ENCODE peak calls at places on chromosomes 7 and 10, in six cellular contexts. One of them, this sample, is unnamed.

GRCh38 chr7:13800694-13801448 is 188.6 kb downstream of the ETV1 start:
- ATAC-seq in SK-N-SH treated with all-trans-retinoic acid at 6 μM for 48 hours: peak
- ATAC-seq in RWPE2: peak
- ATAC-seq in A549: no peak
- ATAC-seq in naive thymus-derived CD4-positive, alpha-beta T cell: no peak
- ATAC-seq in IMR-90: peak
- ATAC-seq in this sample: no peak

GRCh38 chr10:35564276-35564982 is 40.7 kb upstream of the GJD4 start:
- ATAC-seq in SK-N-SH treated with all-trans-retinoic acid at 6 μM for 48 hours: no peak
- ATAC-seq in RWPE2: no peak
- ATAC-seq in A549: no peak
- ATAC-seq in naive thymus-derived CD4-positive, alpha-beta T cell: peak
- ATAC-seq in IMR-90: peak
- ATAC-seq in this sample: peak

GRCh38 chr10:106930751-106931150 is 233.8 kb downstream of the SORCS1 start:
- ATAC-seq in SK-N-SH treated with all-trans-retinoic acid at 6 μM for 48 hours: no peak
- ATAC-seq in RWPE2: no peak
- ATAC-seq in A549: no peak
- ATAC-seq in naive thymus-derived CD4-positive, alpha-beta T cell: no peak
- ATAC-seq in IMR-90: no peak
- ATAC-seq in this sample: peak

GRCh38 chr10:43452356-43452914 is 15.5 kb downstream of the ZNF487 start:
- ATAC-seq in SK-N-SH treated with all-trans-retinoic acid at 6 μM for 48 hours: no peak
- ATAC-seq in RWPE2: no peak
- ATAC-seq in A549: no peak
- ATAC-seq in naive thymus-derived CD4-positive, alpha-beta T cell: no peak
- ATAC-seq in IMR-90: no peak
- ATAC-seq in this sample: no peak

GRCh38 chr7:8290645-8291308 is 28.8 kb upstream of the ICA1 start:
- ATAC-seq in SK-N-SH treated with all-trans-retinoic acid at 6 μM for 48 hours: no peak
- ATAC-seq in RWPE2: no peak
- ATAC-seq in A549: no peak
- ATAC-seq in naive thymus-derived CD4-positive, alpha-beta T cell: no peak
- ATAC-seq in IMR-90: no peak
- ATAC-seq in this sample: no peak

GRCh38 chr10:7703140-7703539 is at the start of gene ITIH2:
- ATAC-seq in SK-N-SH treated with all-trans-retinoic acid at 6 μM for 48 hours: no peak
- ATAC-seq in RWPE2: no peak
- ATAC-seq in A549: no peak
- ATAC-seq in naive thymus-derived CD4-positive, alpha-beta T cell: no peak
- ATAC-seq in IMR-90: no peak
- ATAC-seq in this sample: no peak

GRCh38 chr7:922334-923107 is 32.0 kb downstream of the ADAP1 start:
- ATAC-seq in SK-N-SH treated with all-trans-retinoic acid at 6 μM for 48 hours: no peak
- ATAC-seq in RWPE2: no peak
- ATAC-seq in A549: no peak
- ATAC-seq in naive thymus-derived CD4-positive, alpha-beta T cell: peak
- ATAC-seq in IMR-90: no peak
- ATAC-seq in this sample: no peak

GRCh38 chr7:139774376-139774775 is 3.4 kb downstream of the HIPK2 start:
- ATAC-seq in SK-N-SH treated with all-trans-retinoic acid at 6 μM for 48 hours: peak
- ATAC-seq in RWPE2: peak
- ATAC-seq in A549: no peak
- ATAC-seq in naive thymus-derived CD4-positive, alpha-beta T cell: no peak
- ATAC-seq in IMR-90: peak
- ATAC-seq in this sample: no peak

GRCh38 chr10:102627446-102628293 is 16.6 kb upstream of the TRIM8 start:
- ATAC-seq in SK-N-SH treated with all-trans-retinoic acid at 6 μM for 48 hours: peak
- ATAC-seq in RWPE2: peak
- ATAC-seq in A549: peak
- ATAC-seq in naive thymus-derived CD4-positive, alpha-beta T cell: no peak
- ATAC-seq in IMR-90: peak
- ATAC-seq in this sample: no peak

GRCh38 chr10:124523886-124524285 is 62.3 kb downstream of the LHPP start:
- ATAC-seq in SK-N-SH treated with all-trans-retinoic acid at 6 μM for 48 hours: no peak
- ATAC-seq in RWPE2: no peak
- ATAC-seq in A549: no peak
- ATAC-seq in naive thymus-derived CD4-positive, alpha-beta T cell: no peak
- ATAC-seq in IMR-90: no peak
- ATAC-seq in this sample: no peak

GRCh38 chr7:101097561-101097960 is 12.3 kb downstream of the TRIM56 start:
- ATAC-seq in SK-N-SH treated with all-trans-retinoic acid at 6 μM for 48 hours: no peak
- ATAC-seq in RWPE2: no peak
- ATAC-seq in A549: no peak
- ATAC-seq in naive thymus-derived CD4-positive, alpha-beta T cell: no peak
- ATAC-seq in IMR-90: no peak
- ATAC-seq in this sample: no peak

GRCh38 chr10:34319197-34319846 is 495.8 kb downstream of the PARD3 start:
- ATAC-seq in SK-N-SH treated with all-trans-retinoic acid at 6 μM for 48 hours: peak
- ATAC-seq in RWPE2: peak
- ATAC-seq in A549: peak
- ATAC-seq in naive thymus-derived CD4-positive, alpha-beta T cell: no peak
- ATAC-seq in IMR-90: peak
- ATAC-seq in this sample: no peak

GRCh38 chr7:151553356-151553755 is 33.7 kb upstream of the RHEB start:
- ATAC-seq in SK-N-SH treated with all-trans-retinoic acid at 6 μM for 48 hours: peak
- ATAC-seq in RWPE2: no peak
- ATAC-seq in A549: peak
- ATAC-seq in naive thymus-derived CD4-positive, alpha-beta T cell: peak
- ATAC-seq in IMR-90: no peak
- ATAC-seq in this sample: no peak

GRCh38 chr7:116546054-116546453 is 21.2 kb downstream of the CAV1 start:
- ATAC-seq in SK-N-SH treated with all-trans-retinoic acid at 6 μM for 48 hours: no peak
- ATAC-seq in RWPE2: no peak
- ATAC-seq in A549: no peak
- ATAC-seq in naive thymus-derived CD4-positive, alpha-beta T cell: no peak
- ATAC-seq in IMR-90: no peak
- ATAC-seq in this sample: no peak

GRCh38 chr10:103854687-103855423 is 521 bp downstream of the SH3PXD2A start:
- ATAC-seq in SK-N-SH treated with all-trans-retinoic acid at 6 μM for 48 hours: peak
- ATAC-seq in RWPE2: peak
- ATAC-seq in A549: peak
- ATAC-seq in naive thymus-derived CD4-positive, alpha-beta T cell: peak
- ATAC-seq in IMR-90: peak
- ATAC-seq in this sample: peak

GRCh38 chr10:15325243-15326002 is 45.7 kb downstream of the FAM171A1 start:
- ATAC-seq in SK-N-SH treated with all-trans-retinoic acid at 6 μM for 48 hours: peak
- ATAC-seq in RWPE2: peak
- ATAC-seq in A549: peak
- ATAC-seq in naive thymus-derived CD4-positive, alpha-beta T cell: no peak
- ATAC-seq in IMR-90: peak
- ATAC-seq in this sample: no peak

GRCh38 chr7:46681865-46682503 is 760.9 kb upstream of the IGFBP3 start:
- ATAC-seq in SK-N-SH treated with all-trans-retinoic acid at 6 μM for 48 hours: peak
- ATAC-seq in RWPE2: no peak
- ATAC-seq in A549: peak
- ATAC-seq in naive thymus-derived CD4-positive, alpha-beta T cell: no peak
- ATAC-seq in IMR-90: no peak
- ATAC-seq in this sample: no peak

GRCh38 chr10:102643346-102644065 is 773 bp upstream of the TRIM8 start:
- ATAC-seq in SK-N-SH treated with all-trans-retinoic acid at 6 μM for 48 hours: peak
- ATAC-seq in RWPE2: no peak
- ATAC-seq in A549: peak
- ATAC-seq in naive thymus-derived CD4-positive, alpha-beta T cell: no peak
- ATAC-seq in IMR-90: peak
- ATAC-seq in this sample: peak

GRCh38 chr7:144546795-144547194 is 143.3 kb upstream of the NOBOX start:
- ATAC-seq in SK-N-SH treated with all-trans-retinoic acid at 6 μM for 48 hours: no peak
- ATAC-seq in RWPE2: no peak
- ATAC-seq in A549: no peak
- ATAC-seq in naive thymus-derived CD4-positive, alpha-beta T cell: no peak
- ATAC-seq in IMR-90: no peak
- ATAC-seq in this sample: no peak

GRCh38 chr7:2162959-2163358 is 69.8 kb downstream of the MAD1L1 start:
- ATAC-seq in SK-N-SH treated with all-trans-retinoic acid at 6 μM for 48 hours: peak
- ATAC-seq in RWPE2: no peak
- ATAC-seq in A549: no peak
- ATAC-seq in naive thymus-derived CD4-positive, alpha-beta T cell: no peak
- ATAC-seq in IMR-90: no peak
- ATAC-seq in this sample: no peak

GRCh38 chr7:136000288-136000913 is 23.2 kb upstream of the MTPN start:
- ATAC-seq in SK-N-SH treated with all-trans-retinoic acid at 6 μM for 48 hours: no peak
- ATAC-seq in RWPE2: no peak
- ATAC-seq in A549: no peak
- ATAC-seq in naive thymus-derived CD4-positive, alpha-beta T cell: no peak
- ATAC-seq in IMR-90: peak
- ATAC-seq in this sample: no peak

GRCh38 chr7:41134242-41134872 is 568.5 kb downstream of the INHBA start:
- ATAC-seq in SK-N-SH treated with all-trans-retinoic acid at 6 μM for 48 hours: peak
- ATAC-seq in RWPE2: peak
- ATAC-seq in A549: no peak
- ATAC-seq in naive thymus-derived CD4-positive, alpha-beta T cell: no peak
- ATAC-seq in IMR-90: peak
- ATAC-seq in this sample: peak

GRCh38 chr7:46544396-46545008 is 623.4 kb upstream of the IGFBP3 start:
- ATAC-seq in SK-N-SH treated with all-trans-retinoic acid at 6 μM for 48 hours: peak
- ATAC-seq in RWPE2: peak
- ATAC-seq in A549: peak
- ATAC-seq in naive thymus-derived CD4-positive, alpha-beta T cell: no peak
- ATAC-seq in IMR-90: peak
- ATAC-seq in this sample: no peak

GRCh38 chr10:49414496-49414895 is 18.6 kb upstream of the DRGX start:
- ATAC-seq in SK-N-SH treated with all-trans-retinoic acid at 6 μM for 48 hours: no peak
- ATAC-seq in RWPE2: no peak
- ATAC-seq in A549: no peak
- ATAC-seq in naive thymus-derived CD4-positive, alpha-beta T cell: no peak
- ATAC-seq in IMR-90: no peak
- ATAC-seq in this sample: no peak

GRCh38 chr10:63573068-63573697 is 52.0 kb downstream of the REEP3 start:
- ATAC-seq in SK-N-SH treated with all-trans-retinoic acid at 6 μM for 48 hours: peak
- ATAC-seq in RWPE2: no peak
- ATAC-seq in A549: no peak
- ATAC-seq in naive thymus-derived CD4-positive, alpha-beta T cell: no peak
- ATAC-seq in IMR-90: peak
- ATAC-seq in this sample: no peak

GRCh38 chr10:26556756-26557640 is 118.9 kb downstream of the APBB1IP start:
- ATAC-seq in SK-N-SH treated with all-trans-retinoic acid at 6 μM for 48 hours: peak
- ATAC-seq in RWPE2: peak
- ATAC-seq in A549: peak
- ATAC-seq in naive thymus-derived CD4-positive, alpha-beta T cell: peak
- ATAC-seq in IMR-90: peak
- ATAC-seq in this sample: no peak

GRCh38 chr10:120981601-120982381 is 130.6 kb downstream of the WDR11 start:
- ATAC-seq in SK-N-SH treated with all-trans-retinoic acid at 6 μM for 48 hours: no peak
- ATAC-seq in RWPE2: no peak
- ATAC-seq in A549: no peak
- ATAC-seq in naive thymus-derived CD4-positive, alpha-beta T cell: no peak
- ATAC-seq in IMR-90: no peak
- ATAC-seq in this sample: no peak

GRCh38 chr10:124721295-124722052 is 22.7 kb downstream of the FAM53B start:
- ATAC-seq in SK-N-SH treated with all-trans-retinoic acid at 6 μM for 48 hours: no peak
- ATAC-seq in RWPE2: no peak
- ATAC-seq in A549: no peak
- ATAC-seq in naive thymus-derived CD4-positive, alpha-beta T cell: peak
- ATAC-seq in IMR-90: no peak
- ATAC-seq in this sample: no peak